ENCODE peak calls at places on chromosome 6, in four cellular contexts. Z, I, H and X are unnamed samples.

GRCh38 chr6:12318749-12319148 is 28.6 kb downstream of the EDN1 start:
- DNase-seq in Z (no peak), I (no peak), H (no peak), X (no peak)

GRCh38 chr6:46565531-46565930 is 74.3 kb upstream of the RCAN2 start:
- DNase-seq in Z (peak), I (no peak), H (no peak), X (no peak)

GRCh38 chr6:80638222-80639055 is 532.0 kb downstream of the BCKDHB start:
- DNase-seq in Z (peak), I (no peak), H (no peak), X (peak)

GRCh38 chr6:158663465-158664167 is 13.8 kb downstream of the SYTL3 start:
- DNase-seq in Z (no peak), I (no peak), H (no peak), X (no peak)

GRCh38 chr6:41080623-41081022 is 7.8 kb downstream of the NFYA start:
- DNase-seq in Z (no peak), I (no peak), H (no peak), X (no peak)

GRCh38 chr6:113120214-113120576 is 737.0 kb upstream of the MARCKS start:
- DNase-seq in Z (peak), I (no peak), H (no peak), X (no peak)

GRCh38 chr6:32968093-32968769 is at the start of gene BRD2:
- DNase-seq in Z (peak), I (peak), H (peak), X (peak)

GRCh38 chr6:151690768-151691562 is 116.5 kb upstream of the ESR1 start:
- DNase-seq in Z (peak), I (no peak), H (no peak), X (peak)

GRCh38 chr6:470051-470900 is 78.7 kb downstream of the IRF4 start:
- DNase-seq in Z (no peak), I (no peak), H (no peak), X (no peak)

GRCh38 chr6:44530910-44531234 is 143.4 kb downstream of the CDC5L start:
- DNase-seq in Z (no peak), I (no peak), H (no peak), X (no peak)

GRCh38 chr6:109314313-109314712 is 68.0 kb downstream of the CD164 start:
- DNase-seq in Z (no peak), I (no peak), H (no peak), X (no peak)

GRCh38 chr6:16739329-16739801 is 21.9 kb downstream of the ATXN1 start:
- DNase-seq in Z (peak), I (peak), H (peak), X (no peak)

GRCh38 chr6:56999049-56999448 is 44.1 kb downstream of the BEND6 start:
- DNase-seq in Z (no peak), I (no peak), H (no peak), X (no peak)

GRCh38 chr6:165906-166305 is 126.4 kb upstream of the DUSP22 start:
- DNase-seq in Z (no peak), I (no peak), H (no peak), X (no peak)

GRCh38 chr6:40341726-40342125 is 245.4 kb downstream of the LRFN2 start:
- DNase-seq in Z (no peak), I (peak), H (no peak), X (no peak)

GRCh38 chr6:47352966-47353365 is 43.3 kb upstream of the TNFRSF21 start:
- DNase-seq in Z (no peak), I (no peak), H (no peak), X (no peak)

GRCh38 chr6:131156411-131156810 is 21.1 kb downstream of the AKAP7 start:
- DNase-seq in Z (no peak), I (no peak), H (no peak), X (no peak)

GRCh38 chr6:55594442-55594841 is 15.4 kb upstream of the HMGCLL1 start:
- DNase-seq in Z (no peak), I (no peak), H (no peak), X (no peak)

GRCh38 chr6:126069457-126069856 is 83.1 kb downstream of the TRMT11 start:
- DNase-seq in Z (no peak), I (no peak), H (no peak), X (no peak)

GRCh38 chr6:80607814-80608391 is 501.4 kb downstream of the BCKDHB start:
- DNase-seq in Z (peak), I (no peak), H (no peak), X (no peak)

GRCh38 chr6:161186173-161186769 is 87.6 kb downstream of the AGPAT4 start:
- DNase-seq in Z (peak), I (no peak), H (no peak), X (no peak)

GRCh38 chr6:121838842-121839241 is 403.4 kb downstream of the GJA1 start:
- DNase-seq in Z (peak), I (no peak), H (no peak), X (peak)

GRCh38 chr6:77341058-77341986 is 122.0 kb downstream of the HTR1B start:
- DNase-seq in Z (no peak), I (no peak), H (no peak), X (no peak)

GRCh38 chr6:36596359-36596758 is 2.2 kb downstream of the SRSF3 start:
- DNase-seq in Z (peak), I (peak), H (no peak), X (no peak)

GRCh38 chr6:118704911-118705310 is 53.5 kb upstream of the CEP85L start:
- DNase-seq in Z (no peak), I (no peak), H (no peak), X (no peak)

GRCh38 chr6:157143171-157143884 is 180.0 kb downstream of the TMEM242 start:
- DNase-seq in Z (peak), I (no peak), H (no peak), X (no peak)

GRCh38 chr6:1423578-1423977 is 34.2 kb downstream of the FOXF2 start:
- DNase-seq in Z (no peak), I (no peak), H (no peak), X (no peak)

GRCh38 chr6:81450180-81450579 is 302.3 kb downstream of the TENT5A start:
- DNase-seq in Z (peak), I (no peak), H (no peak), X (peak)

GRCh38 chr6:56618050-56618449 is 24.6 kb downstream of the DST start:
- DNase-seq in Z (no peak), I (no peak), H (no peak), X (peak)

GRCh38 chr6:167394820-167395219 is 69.9 kb downstream of the TTLL2 start:
- DNase-seq in Z (no peak), I (no peak), H (no peak), X (no peak)

GRCh38 chr6:55794136-55794812 is 81.1 kb downstream of the BMP5 start:
- DNase-seq in Z (peak), I (no peak), H (no peak), X (no peak)

GRCh38 chr6:133645000-133645619 is 243.8 kb upstream of the TCF21 start:
- DNase-seq in Z (peak), I (no peak), H (no peak), X (no peak)

GRCh38 chr6:14747881-14748520 is 497.9 kb upstream of the JARID2 start:
- DNase-seq in Z (peak), I (no peak), H (no peak), X (peak)

GRCh38 chr6:107655245-107655644 is 165.3 kb downstream of the SOBP start:
- DNase-seq in Z (no peak), I (no peak), H (no peak), X (no peak)

GRCh38 chr6:147154454-147154853 is 49.8 kb upstream of the STXBP5 start:
- DNase-seq in Z (peak), I (no peak), H (no peak), X (no peak)

GRCh38 chr6:9192405-9192909 is 757.1 kb upstream of the SLC35B3 start:
- DNase-seq in Z (no peak), I (no peak), H (no peak), X (no peak)

GRCh38 chr6:45415778-45416518 is 38.2 kb upstream of the SUPT3H start:
- DNase-seq in Z (peak), I (no peak), H (no peak), X (no peak)

GRCh38 chr6:165600606-165601005 is 62.4 kb downstream of the PDE10A start:
- DNase-seq in Z (no peak), I (no peak), H (no peak), X (no peak)

GRCh38 chr6:165599596-165600487 is 63.2 kb downstream of the PDE10A start:
- DNase-seq in Z (no peak), I (no peak), H (no peak), X (no peak)

GRCh38 chr6:165597821-165598220 is 65.2 kb downstream of the PDE10A start:
- DNase-seq in Z (no peak), I (no peak), H (no peak), X (no peak)

GRCh38 chr6:165599121-165599520 is 63.9 kb downstream of the PDE10A start:
- DNase-seq in Z (no peak), I (no peak), H (no peak), X (no peak)

DNA sequence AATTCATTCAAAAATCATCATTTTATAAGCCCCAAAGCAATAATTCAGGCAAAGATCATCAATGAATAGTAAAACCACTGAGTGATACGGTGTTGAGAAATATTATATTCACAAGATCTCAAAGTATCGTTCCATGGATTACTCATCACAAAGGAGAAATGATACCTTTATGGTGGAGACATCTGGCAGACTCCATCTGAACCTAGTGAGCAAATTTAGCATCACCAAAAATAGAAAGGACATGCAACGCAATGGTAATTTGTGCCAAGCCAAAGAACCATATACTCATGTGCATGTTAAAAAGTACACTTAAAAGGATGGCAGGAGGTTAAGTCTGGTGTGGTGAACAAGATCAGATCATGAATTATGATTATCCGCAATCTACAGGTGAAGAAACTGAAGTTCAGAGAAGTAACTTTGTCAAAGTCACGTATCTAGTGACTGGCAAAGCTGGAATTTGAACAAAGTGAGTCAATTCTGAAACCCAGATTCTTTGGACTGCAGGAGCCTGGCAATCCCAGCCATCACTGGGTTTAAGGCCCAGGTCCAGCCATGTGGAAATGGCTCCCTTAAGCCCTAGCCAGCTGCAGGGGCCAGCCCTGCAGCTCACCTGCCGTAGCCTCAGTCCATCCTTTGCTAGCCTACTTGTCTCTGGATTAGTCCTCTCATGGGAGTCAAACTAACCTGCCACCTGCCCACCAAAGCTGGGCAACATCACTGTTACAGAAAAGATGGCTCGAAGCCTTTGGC is 68.3 kb downstream of the PDE10A start:
- DNase-seq in Z (no peak), I (no peak), H (no peak), X (no peak)
- H3K4me3 ChIP-seq in Z (no peak), I (no peak), H (no peak), X (no peak)

DNA sequence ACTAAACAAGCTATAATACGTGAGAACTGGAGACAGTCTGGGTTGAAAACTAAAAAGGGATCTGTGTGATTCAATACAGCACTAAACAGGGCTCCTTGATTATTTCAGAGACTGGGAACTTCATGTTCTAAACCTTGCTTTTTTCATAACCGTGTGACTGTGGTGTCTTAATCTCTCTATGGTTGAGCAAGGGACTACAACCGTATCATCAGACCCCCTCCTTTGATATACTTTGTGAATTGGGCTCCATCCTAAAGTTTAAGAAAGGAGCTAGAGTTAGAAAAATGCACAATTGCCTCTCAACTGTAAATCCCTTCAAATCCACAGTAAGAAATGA is 16.9 kb upstream of the SLC16A10 start:
- DNase-seq in Z (no peak), I (no peak), H (no peak), X (no peak)
- H3K4me3 ChIP-seq in Z (no peak), I (no peak), H (peak), X (no peak)

GRCh38 chr6:124967444-124967843 is 5.2 kb downstream of the RNF217 start:
- DNase-seq in Z (no peak), I (no peak), H (no peak), X (no peak)
- H3K4me3 ChIP-seq in Z (no peak), I (no peak), H (no peak), X (no peak)

GRCh38 chr6:13484138-13484708 is 3.2 kb downstream of the GFOD1 start:
- DNase-seq in Z (no peak), I (no peak), H (no peak), X (peak)
- H3K4me3 ChIP-seq in Z (no peak), I (peak), H (peak), X (peak)

GRCh38 chr6:148989585-148989984 is 242.8 kb downstream of the UST start:
- DNase-seq in Z (no peak), I (no peak), H (no peak), X (no peak)

GRCh38 chr6:148987982-148988381 is 241.2 kb downstream of the UST start:
- DNase-seq in Z (no peak), I (no peak), H (no peak), X (no peak)

GRCh38 chr6:148985499-148985898 is 238.7 kb downstream of the UST start:
- DNase-seq in Z (no peak), I (no peak), H (no peak), X (no peak)

GRCh38 chr6:148986608-148987007 is 239.8 kb downstream of the UST start:
- DNase-seq in Z (no peak), I (no peak), H (no peak), X (no peak)

GRCh38 chr6:148990427-148990826 is 243.6 kb downstream of the UST start:
- DNase-seq in Z (no peak), I (no peak), H (no peak), X (no peak)
- H3K4me3 ChIP-seq in Z (no peak), I (no peak), H (no peak), X (no peak)